ENCODE peak calls at places on chromosomes 5 and 9, in four cellular contexts. R, B, W and L are unnamed samples.

GRCh38 chr5:115543931-115544370 is 624 bp downstream of the FEM1C start:
- DNase-seq in B (peak), W (no peak), R (no peak), L (no peak)

GRCh38 chr5:10424124-10424731 is 17.5 kb upstream of the ROPN1L start:
- DNase-seq in R (no peak), B (peak), W (no peak), L (peak)

GRCh38 chr5:126358525-126358924 is 64.7 kb upstream of the GRAMD2B start:
- DNase-seq in R (no peak), B (no peak), W (peak), L (no peak)

GRCh38 chr5:174535691-174536090 is 188.7 kb upstream of the MSX2 start:
- DNase-seq in B (no peak), R (no peak), W (no peak), L (no peak)

GRCh38 chr5:109922396-109922995 is 232.8 kb downstream of the MAN2A1 start:
- DNase-seq in B (no peak), R (no peak), W (no peak), L (no peak)

GRCh38 chr5:82259172-82259800 is 18.9 kb downstream of the RPS23 start:
- DNase-seq in R (no peak), B (no peak), W (no peak), L (peak)

GRCh38 chr9:90095682-90096081 is 490.9 kb downstream of the GADD45G start:
- DNase-seq in B (no peak), R (no peak), W (no peak), L (peak)

GRCh38 chr5:139468421-139468931 is 2.3 kb upstream of the SMIM33 start:
- DNase-seq in B (no peak), W (no peak), R (no peak), L (no peak)

GRCh38 chr9:22119537-22120167 is 110.5 kb upstream of the CDKN2B start:
- DNase-seq in W (no peak), B (peak), R (no peak), L (peak)

GRCh38 chr9:37464426-37465248 is 613 bp downstream of the ZBTB5 start:
- DNase-seq in R (no peak), W (peak), B (no peak), L (no peak)

GRCh38 chr5:17105744-17106450 is 111.5 kb upstream of the BASP1 start:
- DNase-seq in W (no peak), B (no peak), R (no peak), L (no peak)

GRCh38 chr5:180830253-180831138 is 27.9 kb upstream of the MGAT1 start:
- DNase-seq in B (no peak), R (no peak), W (no peak), L (peak)

GRCh38 chr5:160237571-160238093 is 8.3 kb downstream of the FABP6 start:
- DNase-seq in B (no peak), W (no peak), R (no peak), L (no peak)
- TF ChIP-seq TCF12 in B (no peak), W (no peak), R (peak), L (no peak)

GRCh38 chr9:71766663-71767062 is 1.6 kb downstream of the CEMIP2 start:
- DNase-seq in W (peak), B (peak), R (no peak), L (no peak)

GRCh38 chr9:71772726-71773125 is 4.4 kb upstream of the CEMIP2 start:
- DNase-seq in B (no peak), R (no peak), W (no peak), L (no peak)

GRCh38 chr9:71767421-71768321 is 642 bp downstream of the CEMIP2 start:
- DNase-seq in R (no peak), W (no peak), B (no peak), L (no peak)

GRCh38 chr9:71768388-71769174 is at the start of gene CEMIP2:
- DNase-seq in R (no peak), W (no peak), B (peak), L (peak)

GRCh38 chr9:71769175-71770165 is 1.2 kb upstream of the CEMIP2 start:
- DNase-seq in R (no peak), B (peak), W (no peak), L (peak)
- TF ChIP-seq TCF12 in R (no peak), B (no peak), W (peak), L (no peak)

GRCh38 chr5:77218263-77218662 is 7.8 kb downstream of the PDE8B start:
- DNase-seq in B (no peak), W (no peak), R (no peak), L (peak)
- TF ChIP-seq TCF12 in B (no peak), W (no peak), R (no peak), L (no peak)

GRCh38 chr9:6382681-6383080 is 30.3 kb upstream of the UHRF2 start:
- DNase-seq in B (no peak), W (no peak), R (no peak), L (no peak)
- TF ChIP-seq TCF12 in B (no peak), W (no peak), R (no peak), L (no peak)

DNA sequence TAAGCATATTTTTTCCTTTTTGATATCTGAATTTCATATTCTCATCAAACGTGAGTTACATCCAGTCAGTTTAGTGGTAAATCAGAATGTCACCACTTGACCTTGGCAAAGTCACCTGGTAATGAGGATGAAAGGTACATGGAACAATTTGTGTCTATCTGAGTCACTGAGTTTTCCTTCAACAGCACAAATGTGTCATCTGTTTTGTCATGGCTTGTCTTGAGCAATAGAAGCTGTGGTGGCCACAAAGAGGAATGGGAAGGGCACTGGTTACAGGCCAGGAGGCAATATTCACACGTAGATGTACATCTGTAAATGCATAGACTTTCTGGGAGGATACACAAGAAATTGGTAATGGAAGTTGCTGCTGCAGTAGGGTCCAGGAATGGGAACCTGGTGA is 8.4 kb upstream of the ZNF474 start:
- DNase-seq in B (no peak), R (no peak), W (no peak), L (no peak)
- TF ChIP-seq TCF12 in B (no peak), R (no peak), W (no peak), L (no peak)